ENCODE peak calls at places on chromosomes 6 and 20, in five cellular contexts. P is GM13976, J is kidney glomerular epithelial cell, G is PC-9, T is astrocyte of the spinal cord. R is an unnamed sample.

GRCh38 chr6:144390886-144391285 is 105.8 kb downstream of the UTRN start:
- DNase-seq in P (no peak), J (no peak), G (no peak), T (no peak), R (no peak)

GRCh38 chr6:116764557-116764960 is 960 bp downstream of the FAM162B start:
- DNase-seq in P (peak), J (no peak), G (no peak), T (no peak), R (no peak)

GRCh38 chr6:36493859-36494258 is 51.1 kb downstream of the KCTD20 start:
- DNase-seq in P (no peak), J (no peak), G (peak), T (no peak), R (no peak)

GRCh38 chr6:169288591-169288990 is 34.9 kb upstream of the THBS2 start:
- DNase-seq in P (no peak), J (no peak), G (no peak), T (peak), R (no peak)

GRCh38 chr6:4272996-4273395 is 137.6 kb upstream of the ECI2 start:
- DNase-seq in P (no peak), J (no peak), G (no peak), T (no peak), R (no peak)

GRCh38 chr6:44224978-44225330 is 1.6 kb downstream of the SLC29A1 start:
- DNase-seq in P (no peak), J (no peak), G (no peak), T (no peak), R (no peak)

GRCh38 chr6:145044606-145045275 is 690.6 kb downstream of the EPM2A start:
- DNase-seq in P (no peak), J (no peak), G (no peak), T (peak), R (peak)

GRCh38 chr6:142433419-142433818 is 131.6 kb downstream of the ADGRG6 start:
- DNase-seq in P (no peak), J (no peak), G (no peak), T (no peak), R (no peak)

GRCh38 chr6:160792711-160793110 is 90.7 kb downstream of the PLG start:
- DNase-seq in P (no peak), J (no peak), G (peak), T (no peak), R (no peak)

GRCh38 chr20:54148947-54149764 is 24.6 kb downstream of the CYP24A1 start:
- DNase-seq in P (no peak), J (peak), G (peak), T (no peak), R (peak)

GRCh38 chr6:112827793-112828192 is 480.7 kb downstream of the RFPL4B start:
- DNase-seq in P (peak), J (no peak), G (no peak), T (no peak), R (no peak)

GRCh38 chr20:33119725-33120720 is 40.6 kb downstream of the BPIFB4 start:
- DNase-seq in P (peak), J (no peak), G (peak), T (no peak), R (peak)

GRCh38 chr20:38270869-38271608 is 10.5 kb upstream of the KIAA1755 start:
- DNase-seq in P (no peak), J (peak), G (peak), T (peak), R (peak)